ENCODE peak calls at places on chromosomes 6 and 20, in eight cellular contexts. X, E, C, Z, B, O, M and S are unnamed samples.

GRCh38 chr6:1608976-1609661 is 596 bp upstream of the FOXC1 start:
- DNase-seq in O (no peak), Z (no peak), C (no peak), E (peak), X (no peak), M (no peak), B (no peak), S (no peak)

GRCh38 chr20:38278150-38278549 is 17.6 kb upstream of the KIAA1755 start:
- DNase-seq in M (no peak), C (no peak), Z (no peak), B (no peak), O (no peak), X (no peak), E (no peak), S (no peak)

GRCh38 chr6:131995924-131996323 is 44.8 kb upstream of the CCN2 start:
- DNase-seq in X (no peak), E (peak), Z (no peak), O (no peak), C (peak), M (no peak), B (peak), S (peak)

GRCh38 chr6:108738684-108739406 is 109.4 kb upstream of the ARMC2 start:
- DNase-seq in M (no peak), Z (no peak), B (no peak), X (no peak), C (no peak), E (no peak), O (no peak), S (no peak)

GRCh38 chr6:133991096-133991593 is 38.1 kb downstream of the TBPL1 start:
- DNase-seq in B (no peak), O (no peak), C (no peak), Z (no peak), X (no peak), E (peak), M (no peak), S (no peak)

GRCh38 chr20:54103067-54103761 is 32.8 kb upstream of the BCAS1 start:
- DNase-seq in E (peak), B (peak), X (peak), M (peak), Z (peak), O (peak), C (no peak), S (peak)

GRCh38 chr20:11338506-11339306 is 579.0 kb upstream of the BTBD3 start:
- DNase-seq in Z (no peak), C (peak), X (no peak), E (no peak), B (no peak), M (no peak), O (no peak), S (no peak)

GRCh38 chr6:157096522-157096921 is 226.8 kb downstream of the TMEM242 start:
- DNase-seq in O (peak), X (no peak), C (no peak), E (no peak), M (no peak), B (no peak), Z (no peak), S (no peak)

GRCh38 chr6:6564154-6564553 is 24.4 kb upstream of the LY86 start:
- DNase-seq in X (no peak), E (no peak), B (no peak), C (no peak), O (no peak), M (no peak), Z (no peak), S (no peak)

GRCh38 chr6:99606670-99607415 is at the start of gene PRDM13:
- DNase-seq in C (no peak), Z (no peak), X (no peak), O (no peak), E (no peak), B (no peak), M (no peak), S (no peak)

GRCh38 chr6:124148225-124148624 is 344.6 kb downstream of the NKAIN2 start:
- DNase-seq in Z (no peak), E (no peak), O (no peak), C (no peak), M (no peak), B (no peak), X (no peak), S (no peak)

GRCh38 chr6:166625356-166625755 is 1.7 kb downstream of the RPS6KA2 start:
- DNase-seq in O (no peak), X (no peak), C (no peak), M (no peak), B (no peak), E (peak), Z (no peak), S (no peak)

GRCh38 chr6:168388641-168389633 is 52.0 kb upstream of the SMOC2 start:
- DNase-seq in X (no peak), C (no peak), O (no peak), E (no peak), Z (no peak), M (no peak), B (no peak), S (peak)

GRCh38 chr20:14197097-14197496 is 140.3 kb downstream of the FLRT3 start:
- DNase-seq in E (peak), C (peak), Z (no peak), X (no peak), B (no peak), M (no peak), O (no peak), S (no peak)

GRCh38 chr6:16168858-16169257 is 40.0 kb downstream of the MYLIP start:
- DNase-seq in Z (no peak), C (no peak), E (peak), M (no peak), X (peak), B (peak), O (no peak), S (no peak)

GRCh38 chr6:10449751-10450150 is 34.9 kb upstream of the TFAP2A start:
- DNase-seq in C (no peak), E (no peak), Z (no peak), B (no peak), O (no peak), M (no peak), X (no peak), S (peak)

GRCh38 chr6:112149236-112149635 is 61.8 kb downstream of the FAM229B start:
- DNase-seq in O (no peak), E (no peak), M (no peak), C (no peak), X (no peak), B (no peak), Z (no peak), S (no peak)

GRCh38 chr20:51373713-51374481 is 168.6 kb downstream of the NFATC2 start:
- DNase-seq in M (no peak), Z (no peak), B (no peak), C (no peak), X (no peak), E (no peak), O (no peak), S (no peak)

GRCh38 chr6:136947037-136947436 is 24.9 kb downstream of the SLC35D3 start:
- DNase-seq in X (no peak), C (no peak), O (no peak), Z (no peak), E (no peak), M (no peak), B (no peak), S (no peak)

GRCh38 chr6:46734867-46735719 is at the start of gene PLA2G7:
- DNase-seq in C (no peak), B (no peak), M (no peak), Z (no peak), E (peak), O (no peak), X (no peak), S (peak)

GRCh38 chr6:11460001-11460668 is 77.4 kb upstream of the TMEM170B start:
- DNase-seq in C (no peak), X (no peak), B (no peak), Z (no peak), M (no peak), O (no peak), E (no peak), S (no peak)